ENCODE peak calls at places on chromosomes 13 and 19, in nine cellular contexts. One of them, this sample, is unnamed.

GRCh38 chr13:28031929-28032328 is 43.4 kb upstream of the URAD start:
- DNase-seq in fibroblast of mammary gland: no peak
- DNase-seq in GM10248: no peak
- DNase-seq in astrocyte of the spinal cord: no peak
- DNase-seq in lung: no peak
- DNase-seq in choroid plexus epithelial cell: no peak
- DNase-seq in tibial nerve: no peak
- DNase-seq in CD8-positive, alpha-beta T cell: no peak
- DNase-seq in mucosa of descending colon: no peak
- DNase-seq in this sample: no peak

GRCh38 chr13:49549289-49549688 is 36.1 kb downstream of the RCBTB1 start:
- DNase-seq in fibroblast of mammary gland: no peak
- DNase-seq in GM10248: no peak
- DNase-seq in astrocyte of the spinal cord: no peak
- DNase-seq in lung: no peak
- DNase-seq in choroid plexus epithelial cell: no peak
- DNase-seq in tibial nerve: no peak
- DNase-seq in CD8-positive, alpha-beta T cell: no peak
- DNase-seq in mucosa of descending colon: no peak
- DNase-seq in this sample: no peak

GRCh38 chr19:16139752-16140151 is 3.7 kb upstream of the HSH2D start:
- DNase-seq in fibroblast of mammary gland: no peak
- DNase-seq in GM10248: no peak
- DNase-seq in astrocyte of the spinal cord: no peak
- DNase-seq in lung: no peak
- DNase-seq in choroid plexus epithelial cell: no peak
- DNase-seq in tibial nerve: no peak
- DNase-seq in CD8-positive, alpha-beta T cell: peak; percentile 26
- DNase-seq in mucosa of descending colon: no peak
- DNase-seq in this sample: no peak

GRCh38 chr19:17095141-17095919 is 19.8 kb downstream of the MYO9B start:
- DNase-seq in fibroblast of mammary gland: peak; percentile 84
- DNase-seq in GM10248: no peak
- DNase-seq in astrocyte of the spinal cord: no peak
- DNase-seq in lung: no peak
- DNase-seq in choroid plexus epithelial cell: peak; percentile 66
- DNase-seq in tibial nerve: no peak
- DNase-seq in CD8-positive, alpha-beta T cell: no peak
- DNase-seq in mucosa of descending colon: no peak
- DNase-seq in this sample: no peak

GRCh38 chr19:56740478-56740877 is 68.9 kb upstream of the ZNF835 start:
- DNase-seq in fibroblast of mammary gland: no peak
- DNase-seq in GM10248: no peak
- DNase-seq in astrocyte of the spinal cord: no peak
- DNase-seq in lung: no peak
- DNase-seq in choroid plexus epithelial cell: no peak
- DNase-seq in tibial nerve: no peak
- DNase-seq in CD8-positive, alpha-beta T cell: no peak
- DNase-seq in mucosa of descending colon: no peak
- DNase-seq in this sample: no peak

GRCh38 chr19:17125728-17126677 is 50.4 kb downstream of the MYO9B start:
- DNase-seq in fibroblast of mammary gland: peak; percentile 48
- DNase-seq in GM10248: peak; percentile 80
- DNase-seq in astrocyte of the spinal cord: no peak
- DNase-seq in lung: peak; percentile 49
- DNase-seq in choroid plexus epithelial cell: peak; percentile 51
- DNase-seq in tibial nerve: no peak
- DNase-seq in CD8-positive, alpha-beta T cell: peak; percentile 80
- DNase-seq in mucosa of descending colon: peak; percentile 83
- DNase-seq in this sample: no peak

GRCh38 chr19:54959840-54960239 is 6.3 kb upstream of the NLRP2 start:
- DNase-seq in fibroblast of mammary gland: no peak
- DNase-seq in GM10248: peak; percentile 45
- DNase-seq in astrocyte of the spinal cord: no peak
- DNase-seq in lung: no peak
- DNase-seq in choroid plexus epithelial cell: no peak
- DNase-seq in tibial nerve: no peak
- DNase-seq in CD8-positive, alpha-beta T cell: no peak
- DNase-seq in mucosa of descending colon: no peak
- DNase-seq in this sample: no peak

GRCh38 chr13:77506874-77507273 is 28.6 kb upstream of the SCEL start:
- DNase-seq in fibroblast of mammary gland: peak; percentile 25
- DNase-seq in GM10248: no peak
- DNase-seq in astrocyte of the spinal cord: peak; percentile 37
- DNase-seq in lung: no peak
- DNase-seq in choroid plexus epithelial cell: peak; percentile 28
- DNase-seq in tibial nerve: no peak
- DNase-seq in CD8-positive, alpha-beta T cell: no peak
- DNase-seq in mucosa of descending colon: no peak
- DNase-seq in this sample: no peak

GRCh38 chr13:75691183-75691582 is 55.1 kb downstream of the LMO7 start:
- DNase-seq in fibroblast of mammary gland: peak; percentile 71
- DNase-seq in GM10248: no peak
- DNase-seq in astrocyte of the spinal cord: no peak
- DNase-seq in lung: no peak
- DNase-seq in choroid plexus epithelial cell: no peak
- DNase-seq in tibial nerve: no peak
- DNase-seq in CD8-positive, alpha-beta T cell: no peak
- DNase-seq in mucosa of descending colon: no peak
- DNase-seq in this sample: no peak

GRCh38 chr19:1385816-1386215 is 2.1 kb downstream of the NDUFS7 start:
- DNase-seq in fibroblast of mammary gland: no peak
- DNase-seq in GM10248: no peak
- DNase-seq in astrocyte of the spinal cord: no peak
- DNase-seq in lung: no peak
- DNase-seq in choroid plexus epithelial cell: no peak
- DNase-seq in tibial nerve: no peak
- DNase-seq in CD8-positive, alpha-beta T cell: no peak
- DNase-seq in mucosa of descending colon: no peak
- DNase-seq in this sample: no peak

GRCh38 chr13:39379667-39380655 is 223.0 kb downstream of the LHFPL6 start:
- DNase-seq in fibroblast of mammary gland: no peak
- DNase-seq in GM10248: no peak
- DNase-seq in astrocyte of the spinal cord: no peak
- DNase-seq in lung: no peak
- DNase-seq in choroid plexus epithelial cell: peak; percentile 39
- DNase-seq in tibial nerve: no peak
- DNase-seq in CD8-positive, alpha-beta T cell: no peak
- DNase-seq in mucosa of descending colon: no peak
- DNase-seq in this sample: no peak

GRCh38 chr19:40598121-40598917 is 2.9 kb upstream of the LTBP4 start:
- DNase-seq in fibroblast of mammary gland: peak; percentile 82
- DNase-seq in GM10248: peak; percentile 86
- DNase-seq in astrocyte of the spinal cord: peak; percentile 90
- DNase-seq in lung: peak; percentile 89
- DNase-seq in choroid plexus epithelial cell: peak; percentile 87
- DNase-seq in tibial nerve: peak; percentile 89
- DNase-seq in CD8-positive, alpha-beta T cell: peak; percentile 83
- DNase-seq in mucosa of descending colon: peak; percentile 86
- DNase-seq in this sample: peak; percentile 95

GRCh38 chr19:51123381-51124186 is 1.1 kb upstream of the SIGLEC9 start:
- DNase-seq in fibroblast of mammary gland: no peak
- DNase-seq in GM10248: no peak
- DNase-seq in astrocyte of the spinal cord: no peak
- DNase-seq in lung: peak; percentile 59
- DNase-seq in choroid plexus epithelial cell: peak; percentile 26
- DNase-seq in tibial nerve: no peak
- DNase-seq in CD8-positive, alpha-beta T cell: peak; percentile 59
- DNase-seq in mucosa of descending colon: peak; percentile 53
- DNase-seq in this sample: no peak

GRCh38 chr19:55246462-55247451 is 12.1 kb downstream of the PPP6R1 start:
- DNase-seq in fibroblast of mammary gland: no peak
- DNase-seq in GM10248: no peak
- DNase-seq in astrocyte of the spinal cord: no peak
- DNase-seq in lung: no peak
- DNase-seq in choroid plexus epithelial cell: no peak
- DNase-seq in tibial nerve: no peak
- DNase-seq in CD8-positive, alpha-beta T cell: no peak
- DNase-seq in mucosa of descending colon: peak; percentile 55
- DNase-seq in this sample: no peak

GRCh38 chr19:7833225-7834156 is 3.5 kb downstream of the EVI5L start:
- DNase-seq in fibroblast of mammary gland: peak; percentile 89
- DNase-seq in GM10248: no peak
- DNase-seq in astrocyte of the spinal cord: peak; percentile 27
- DNase-seq in lung: peak; percentile 86
- DNase-seq in choroid plexus epithelial cell: peak; percentile 35
- DNase-seq in tibial nerve: peak; percentile 34
- DNase-seq in CD8-positive, alpha-beta T cell: no peak
- DNase-seq in mucosa of descending colon: peak; percentile 92
- DNase-seq in this sample: peak; percentile 74

GRCh38 chr13:33164331-33164730 is 121.2 kb downstream of the STARD13 start:
- DNase-seq in fibroblast of mammary gland: no peak
- DNase-seq in GM10248: no peak
- DNase-seq in astrocyte of the spinal cord: no peak
- DNase-seq in lung: no peak
- DNase-seq in choroid plexus epithelial cell: no peak
- DNase-seq in tibial nerve: no peak
- DNase-seq in CD8-positive, alpha-beta T cell: no peak
- DNase-seq in mucosa of descending colon: no peak
- DNase-seq in this sample: no peak

GRCh38 chr13:33167521-33167920 is 118.0 kb downstream of the STARD13 start:
- DNase-seq in fibroblast of mammary gland: no peak
- DNase-seq in GM10248: no peak
- DNase-seq in astrocyte of the spinal cord: no peak
- DNase-seq in lung: no peak
- DNase-seq in choroid plexus epithelial cell: no peak
- DNase-seq in tibial nerve: no peak
- DNase-seq in CD8-positive, alpha-beta T cell: no peak
- DNase-seq in mucosa of descending colon: no peak
- DNase-seq in this sample: no peak

GRCh38 chr13:33172400-33172799 is 113.2 kb downstream of the STARD13 start:
- DNase-seq in fibroblast of mammary gland: peak; percentile 74
- DNase-seq in GM10248: no peak
- DNase-seq in astrocyte of the spinal cord: peak; percentile 94
- DNase-seq in lung: no peak
- DNase-seq in choroid plexus epithelial cell: peak; percentile 98
- DNase-seq in tibial nerve: no peak
- DNase-seq in CD8-positive, alpha-beta T cell: no peak
- DNase-seq in mucosa of descending colon: no peak
- DNase-seq in this sample: no peak

GRCh38 chr13:33169273-33169980 is 116.1 kb downstream of the STARD13 start:
- DNase-seq in fibroblast of mammary gland: peak; percentile 90
- DNase-seq in GM10248: no peak
- DNase-seq in astrocyte of the spinal cord: peak; percentile 93
- DNase-seq in lung: no peak
- DNase-seq in choroid plexus epithelial cell: peak; percentile 88
- DNase-seq in tibial nerve: no peak
- DNase-seq in CD8-positive, alpha-beta T cell: no peak
- DNase-seq in mucosa of descending colon: no peak
- DNase-seq in this sample: no peak

GRCh38 chr13:33168326-33168960 is 117.1 kb downstream of the STARD13 start:
- DNase-seq in fibroblast of mammary gland: peak; percentile 44
- DNase-seq in GM10248: no peak
- DNase-seq in astrocyte of the spinal cord: peak; percentile 25
- DNase-seq in lung: no peak
- DNase-seq in choroid plexus epithelial cell: peak; percentile 65
- DNase-seq in tibial nerve: no peak
- DNase-seq in CD8-positive, alpha-beta T cell: no peak
- DNase-seq in mucosa of descending colon: no peak
- DNase-seq in this sample: no peak
- TF ChIP-seq CTCF in fibroblast of mammary gland: no peak
- TF ChIP-seq CTCF in GM10248: no peak
- TF ChIP-seq CTCF in astrocyte of the spinal cord: no peak
- TF ChIP-seq CTCF in lung: no peak
- TF ChIP-seq CTCF in choroid plexus epithelial cell: no peak
- TF ChIP-seq CTCF in tibial nerve: no peak
- TF ChIP-seq CTCF in CD8-positive, alpha-beta T cell: no peak
- TF ChIP-seq CTCF in mucosa of descending colon: no peak
- TF ChIP-seq CTCF in this sample: no peak

DNA sequence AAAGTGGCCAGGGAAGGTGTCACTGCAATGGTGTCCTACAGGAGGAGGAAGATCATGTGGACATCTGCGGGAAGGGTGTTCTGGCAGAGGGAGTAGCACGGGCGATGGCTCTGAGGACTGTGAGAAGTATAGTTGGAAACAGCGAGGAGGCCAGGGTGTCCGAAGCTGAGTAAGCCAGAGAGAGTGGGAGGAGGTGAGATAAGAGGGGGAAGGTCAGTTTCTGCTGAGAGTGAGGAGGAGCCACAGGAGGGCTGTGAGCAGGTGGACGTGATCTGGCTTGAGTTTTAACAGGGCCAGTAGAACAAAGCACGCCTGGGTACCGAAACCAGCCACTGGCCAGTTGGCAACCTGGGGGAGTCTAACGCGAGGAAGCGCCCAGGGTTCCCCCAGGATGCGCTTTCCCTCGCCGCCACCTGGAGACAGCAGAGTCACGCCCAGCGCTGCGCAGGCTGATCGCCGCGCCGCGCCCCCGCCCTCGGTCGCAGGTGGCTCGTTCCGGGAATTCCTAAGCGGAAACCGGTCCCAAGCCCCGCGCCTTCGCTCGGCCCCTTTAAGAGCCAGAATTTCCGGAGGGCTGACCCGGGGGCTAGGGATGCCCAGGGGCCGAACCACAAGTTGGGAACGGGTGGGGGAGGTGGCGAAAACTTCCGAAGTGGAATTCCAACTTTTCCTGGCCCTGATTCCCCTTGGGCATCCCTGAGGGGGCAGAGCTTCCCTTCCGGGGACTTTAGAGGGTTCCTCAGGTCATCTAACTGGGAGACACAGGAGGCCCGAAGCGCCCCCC is 1.1 kb upstream of the LSR start:
- DNase-seq in fibroblast of mammary gland: no peak
- DNase-seq in GM10248: peak; percentile 82
- DNase-seq in astrocyte of the spinal cord: no peak
- DNase-seq in lung: peak; percentile 88
- DNase-seq in choroid plexus epithelial cell: no peak
- DNase-seq in tibial nerve: no peak
- DNase-seq in CD8-positive, alpha-beta T cell: peak; percentile 63
- DNase-seq in mucosa of descending colon: peak; percentile 92
- DNase-seq in this sample: peak; percentile 97
- TF ChIP-seq CTCF in fibroblast of mammary gland: no peak
- TF ChIP-seq CTCF in GM10248: peak; percentile 52
- TF ChIP-seq CTCF in astrocyte of the spinal cord: peak; percentile 6
- TF ChIP-seq CTCF in lung: peak; percentile 11
- TF ChIP-seq CTCF in choroid plexus epithelial cell: no peak
- TF ChIP-seq CTCF in tibial nerve: no peak
- TF ChIP-seq CTCF in CD8-positive, alpha-beta T cell: peak; percentile 43
- TF ChIP-seq CTCF in mucosa of descending colon: peak; percentile 56
- TF ChIP-seq CTCF in this sample: peak; percentile 50

GRCh38 chr13:42524487-42525034 is 49.4 kb upstream of the TNFSF11 start:
- DNase-seq in fibroblast of mammary gland: peak; percentile 56
- DNase-seq in GM10248: peak; percentile 34
- DNase-seq in astrocyte of the spinal cord: no peak
- DNase-seq in lung: no peak
- DNase-seq in choroid plexus epithelial cell: no peak
- DNase-seq in tibial nerve: no peak
- DNase-seq in CD8-positive, alpha-beta T cell: no peak
- DNase-seq in mucosa of descending colon: no peak
- DNase-seq in this sample: peak; percentile 19
- TF ChIP-seq CTCF in fibroblast of mammary gland: no peak
- TF ChIP-seq CTCF in GM10248: no peak
- TF ChIP-seq CTCF in astrocyte of the spinal cord: no peak
- TF ChIP-seq CTCF in lung: no peak
- TF ChIP-seq CTCF in choroid plexus epithelial cell: no peak
- TF ChIP-seq CTCF in tibial nerve: no peak
- TF ChIP-seq CTCF in CD8-positive, alpha-beta T cell: no peak
- TF ChIP-seq CTCF in mucosa of descending colon: no peak
- TF ChIP-seq CTCF in this sample: no peak

DNA sequence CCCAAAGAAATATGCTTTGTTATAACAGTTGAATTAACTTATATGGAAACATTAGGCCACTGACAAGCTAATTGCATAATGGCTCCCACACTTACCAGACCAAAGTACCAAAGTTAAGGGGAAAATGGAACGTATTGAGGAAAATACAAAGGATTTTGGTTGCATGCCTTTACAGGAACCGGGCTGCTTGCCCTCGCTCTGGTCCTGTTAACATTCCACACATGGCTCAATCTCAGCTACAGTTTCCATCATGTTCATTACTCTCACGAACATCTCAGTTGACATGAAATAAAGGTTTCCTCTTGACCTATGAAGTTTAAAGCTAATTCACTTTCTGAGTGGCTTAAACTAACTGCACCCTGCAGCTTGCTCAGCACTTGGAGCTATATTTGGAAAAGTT is 220.7 kb upstream of the RXFP2 start:
- DNase-seq in fibroblast of mammary gland: no peak
- DNase-seq in GM10248: no peak
- DNase-seq in astrocyte of the spinal cord: no peak
- DNase-seq in lung: no peak
- DNase-seq in choroid plexus epithelial cell: peak; percentile 11
- DNase-seq in tibial nerve: no peak
- DNase-seq in CD8-positive, alpha-beta T cell: no peak
- DNase-seq in mucosa of descending colon: no peak
- DNase-seq in this sample: no peak
- TF ChIP-seq CTCF in fibroblast of mammary gland: no peak
- TF ChIP-seq CTCF in GM10248: no peak
- TF ChIP-seq CTCF in astrocyte of the spinal cord: no peak
- TF ChIP-seq CTCF in lung: no peak
- TF ChIP-seq CTCF in choroid plexus epithelial cell: no peak
- TF ChIP-seq CTCF in tibial nerve: no peak
- TF ChIP-seq CTCF in CD8-positive, alpha-beta T cell: no peak
- TF ChIP-seq CTCF in mucosa of descending colon: no peak
- TF ChIP-seq CTCF in this sample: no peak

This sample was measured in Calu3.